ENCODE peak calls at places on chromosomes 13 and 19, in four cellular contexts. G is K562, I is IMR-90, V is H1. W is an unnamed sample. For H3K4me1, the result is how much of the 10 kb centered on the place peaks cover.

GRCh38 chr13:33367931-33368330 is 82.4 kb upstream of the STARD13 start:
- DNase-seq in G (peak), I (no peak), V (no peak), W (peak)

GRCh38 chr13:104577029-104577820 is 1511.0 kb upstream of the SLC10A2 start:
- DNase-seq in G (no peak), I (peak), V (no peak), W (no peak)

GRCh38 chr19:55688422-55689218 is 13.6 kb downstream of the EPN1 start:
- DNase-seq in G (peak), I (no peak), V (no peak), W (no peak)

GRCh38 chr19:49814010-49814409 is 918 bp upstream of the FUZ start:
- DNase-seq in G (no peak), I (no peak), V (no peak), W (no peak)

GRCh38 chr13:47085346-47085745 is 188.5 kb upstream of the HTR2A start:
- DNase-seq in G (no peak), I (peak), V (no peak), W (no peak)

GRCh38 chr13:105008606-105009005 is 1526.9 kb downstream of the EFNB2 start:
- DNase-seq in G (no peak), I (no peak), V (no peak), W (no peak)

GRCh38 chr19:7417671-7418324 is 69.1 kb downstream of the ARHGEF18 start:
- DNase-seq in G (peak), I (peak), V (no peak), W (no peak)

GRCh38 chr19:13978306-13978705 is 26.0 kb downstream of the DCAF15 start:
- DNase-seq in G (peak), I (no peak), V (peak), W (no peak)

GRCh38 chr19:33245948-33246728 is 20.5 kb upstream of the SLC7A10 start:
- DNase-seq in G (no peak), I (no peak), V (peak), W (no peak)

GRCh38 chr19:29667941-29668340 is 2.7 kb downstream of the PLEKHF1 start:
- DNase-seq in G (peak), I (no peak), V (no peak), W (no peak)

GRCh38 chr19:41734156-41734555 is 21.2 kb upstream of the CEACAM6 start:
- DNase-seq in G (no peak), I (no peak), V (no peak), W (no peak)

GRCh38 chr19:17469092-17469370 is 1.3 kb upstream of the SLC27A1 start:
- DNase-seq in G (no peak), I (peak), V (no peak), W (no peak)

GRCh38 chr13:48318014-48318713 is 14.6 kb downstream of the RB1 start:
- DNase-seq in G (no peak), I (no peak), V (no peak), W (no peak)

DNA sequence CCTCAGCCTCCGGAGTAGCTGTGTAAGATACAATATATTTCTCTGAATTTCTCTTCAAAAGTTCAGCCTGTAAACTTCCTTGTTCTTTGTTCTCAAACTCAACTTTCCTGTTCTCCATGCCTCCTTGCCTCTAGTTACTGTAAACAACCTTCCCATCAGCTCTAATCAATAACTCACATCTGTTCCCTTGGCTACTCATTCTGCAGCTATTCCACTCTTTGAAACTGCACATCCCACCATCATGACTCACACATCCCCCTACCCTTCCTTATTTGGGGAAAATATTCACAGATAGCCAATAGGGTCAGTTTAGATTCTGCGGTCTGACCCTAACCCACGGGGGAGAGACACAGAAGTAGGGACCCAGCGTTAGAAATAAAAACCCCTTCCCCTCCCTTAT is 2.0 kb downstream of the ZNF562 start:
- DNase-seq in G (no peak), I (no peak), V (no peak), W (no peak)
- H3K4me1 ChIP-seq in G (under half), I (under half), V (under half), W (under half)

GRCh38 chr13:91101436-91101835 is 246.1 kb upstream of the MIR17HG start:
- DNase-seq in G (no peak), I (no peak), V (no peak), W (no peak)
- TF ChIP-seq CHD1 in G (no peak), I (no peak), V (no peak), W (no peak)

GRCh38 chr13:40165533-40165932 is 500.9 kb downstream of the FOXO1 start:
- DNase-seq in G (no peak), I (no peak), V (no peak), W (no peak)

GRCh38 chr13:40167327-40167726 is 499.1 kb downstream of the FOXO1 start:
- DNase-seq in G (no peak), I (no peak), V (no peak), W (no peak)

GRCh38 chr13:40161931-40162330 is 504.5 kb downstream of the FOXO1 start:
- DNase-seq in G (no peak), I (no peak), V (no peak), W (no peak)

GRCh38 chr13:40161008-40161694 is 505.3 kb downstream of the FOXO1 start:
- DNase-seq in G (no peak), I (no peak), V (no peak), W (no peak)

GRCh38 chr13:40164137-40164536 is 502.3 kb downstream of the FOXO1 start:
- DNase-seq in G (no peak), I (no peak), V (no peak), W (no peak)
- H3K4me1 ChIP-seq in G (under half), I (under half), V (under half), W (under half)

DNA sequence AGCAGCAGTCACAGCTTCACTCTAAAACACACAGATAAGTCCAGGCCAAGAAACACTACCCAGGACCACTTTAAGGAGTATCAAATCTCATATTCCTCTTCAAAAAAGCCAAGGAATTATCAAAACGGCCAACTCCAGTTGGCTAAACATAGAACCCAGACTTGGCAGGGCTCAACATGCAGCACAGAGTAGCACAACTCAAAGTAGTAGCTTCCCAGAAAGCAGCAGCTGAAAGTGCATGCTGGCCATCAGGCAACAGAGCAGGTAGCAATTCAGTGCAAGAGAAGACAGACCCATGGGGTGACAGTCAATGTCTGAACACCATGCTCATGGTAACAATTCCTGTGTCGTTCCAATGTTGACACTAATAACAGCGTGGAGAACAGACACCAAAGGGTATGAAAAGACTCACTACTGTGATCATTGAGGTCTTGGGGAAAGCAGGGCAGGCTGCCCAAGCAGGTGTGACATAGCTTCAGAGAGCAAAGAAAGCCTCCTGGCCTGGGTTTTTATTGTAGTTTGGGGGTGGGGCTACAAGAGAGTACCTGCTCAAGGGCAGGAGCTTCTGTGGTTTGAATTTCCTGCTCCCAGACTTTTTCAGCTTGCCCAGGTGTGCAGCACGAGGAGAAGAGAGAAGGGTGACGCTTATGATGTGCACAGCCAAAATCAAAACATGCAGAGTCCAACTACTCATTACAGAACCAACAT is 6.2 kb downstream of the ZNF709 start:
- DNase-seq in G (no peak), I (no peak), V (no peak), W (no peak)
- TF ChIP-seq CHD1 in G (no peak), I (no peak), V (no peak), W (no peak)